ENCODE peak calls at places on chromosomes 11 and 22, in six cellular contexts. P, B, V, L, N and E are unnamed samples.

GRCh38 chr11:65069217-65069616 is 10.9 kb upstream of the NAALADL1 start:
- DNase-seq in P (no peak), B (no peak), V (no peak), L (no peak), N (no peak), E (no peak)

GRCh38 chr11:132072044-132072879 is 701.8 kb downstream of the NTM start:
- DNase-seq in P (no peak), B (peak), V (no peak), L (no peak), N (no peak), E (no peak)

GRCh38 chr11:12235945-12236743 is 125.8 kb downstream of the MICAL2 start:
- DNase-seq in P (peak), B (peak), V (peak), L (peak), N (no peak), E (no peak)

GRCh38 chr22:42930810-42931420 is 73.8 kb upstream of the ARFGAP3 start:
- DNase-seq in P (no peak), B (peak), V (no peak), L (no peak), N (no peak), E (no peak)

GRCh38 chr22:41976961-41977566 is 7.8 kb downstream of the SEPTIN3 start:
- DNase-seq in P (peak), B (peak), V (no peak), L (no peak), N (no peak), E (peak)

GRCh38 chr11:86624366-86624765 is 48.0 kb downstream of the ME3 start:
- DNase-seq in P (no peak), B (peak), V (no peak), L (no peak), N (no peak), E (no peak)

GRCh38 chr11:33942954-33943353 is 51.1 kb upstream of the LMO2 start:
- DNase-seq in P (no peak), B (peak), V (no peak), L (no peak), N (peak), E (peak)

GRCh38 chr11:45805305-45806071 is 539 bp downstream of the SLC35C1 start:
- DNase-seq in P (no peak), B (peak), V (peak), L (peak), N (peak), E (peak)

GRCh38 chr11:117678651-117679407 is 118.2 kb downstream of the DSCAML1 start:
- DNase-seq in P (no peak), B (no peak), V (no peak), L (no peak), N (no peak), E (peak)

GRCh38 chr11:6813651-6814050 is 14.2 kb upstream of the OR6A2 start:
- DNase-seq in P (no peak), B (no peak), V (no peak), L (no peak), N (no peak), E (no peak)

GRCh38 chr22:37043828-37044538 is 7.6 kb upstream of the KCTD17 start:
- DNase-seq in P (no peak), B (peak), V (peak), L (peak), N (peak), E (no peak)

GRCh38 chr11:62543680-62544444 is 2.7 kb downstream of the AHNAK start:
- DNase-seq in P (no peak), B (peak), V (no peak), L (no peak), N (peak), E (no peak)

GRCh38 chr11:82927264-82927880 is 25.8 kb downstream of the DDIAS start:
- DNase-seq in P (peak), B (peak), V (peak), L (no peak), N (no peak), E (no peak)

GRCh38 chr11:67390947-67391303 is 861 bp upstream of the RAD9A start:
- DNase-seq in P (no peak), B (no peak), V (no peak), L (no peak), N (no peak), E (no peak)

GRCh38 chr11:67391304-67392181 is at the start of gene RAD9A:
- DNase-seq in P (peak), B (peak), V (peak), L (peak), N (peak), E (peak)

GRCh38 chr11:67393437-67393836 is 1.7 kb downstream of the RAD9A start:
- DNase-seq in P (no peak), B (no peak), V (no peak), L (no peak), N (no peak), E (no peak)

GRCh38 chr11:67393990-67394389 is 2.2 kb downstream of the RAD9A start:
- DNase-seq in P (no peak), B (no peak), V (no peak), L (no peak), N (no peak), E (no peak)

GRCh38 chr11:67392182-67392715 is 463 bp downstream of the RAD9A start:
- DNase-seq in P (no peak), B (peak), V (no peak), L (no peak), N (no peak), E (no peak)
- H3K27ac ChIP-seq in P (peak), B (no peak), V (no peak), L (peak), N (peak), E (peak)

GRCh38 chr22:39960791-39961746 is 872 bp downstream of the TMA7B start:
- DNase-seq in P (no peak), B (peak), V (no peak), L (no peak), N (no peak), E (no peak)

GRCh38 chr22:39956932-39957664 is 3.1 kb upstream of the TMA7B start:
- DNase-seq in P (no peak), B (no peak), V (no peak), L (no peak), N (no peak), E (no peak)

GRCh38 chr22:39958009-39958711 is 2.0 kb upstream of the TMA7B start:
- DNase-seq in P (no peak), B (no peak), V (no peak), L (no peak), N (no peak), E (no peak)

GRCh38 chr22:39959640-39960447 is at the start of gene TMA7B:
- DNase-seq in P (no peak), B (peak), V (no peak), L (peak), N (no peak), E (no peak)

GRCh38 chr22:39958916-39959639 is 1.1 kb upstream of the TMA7B start:
- DNase-seq in P (no peak), B (no peak), V (peak), L (no peak), N (no peak), E (no peak)
- H3K27ac ChIP-seq in P (peak), B (no peak), V (no peak), L (no peak), N (no peak), E (no peak)

DNA sequence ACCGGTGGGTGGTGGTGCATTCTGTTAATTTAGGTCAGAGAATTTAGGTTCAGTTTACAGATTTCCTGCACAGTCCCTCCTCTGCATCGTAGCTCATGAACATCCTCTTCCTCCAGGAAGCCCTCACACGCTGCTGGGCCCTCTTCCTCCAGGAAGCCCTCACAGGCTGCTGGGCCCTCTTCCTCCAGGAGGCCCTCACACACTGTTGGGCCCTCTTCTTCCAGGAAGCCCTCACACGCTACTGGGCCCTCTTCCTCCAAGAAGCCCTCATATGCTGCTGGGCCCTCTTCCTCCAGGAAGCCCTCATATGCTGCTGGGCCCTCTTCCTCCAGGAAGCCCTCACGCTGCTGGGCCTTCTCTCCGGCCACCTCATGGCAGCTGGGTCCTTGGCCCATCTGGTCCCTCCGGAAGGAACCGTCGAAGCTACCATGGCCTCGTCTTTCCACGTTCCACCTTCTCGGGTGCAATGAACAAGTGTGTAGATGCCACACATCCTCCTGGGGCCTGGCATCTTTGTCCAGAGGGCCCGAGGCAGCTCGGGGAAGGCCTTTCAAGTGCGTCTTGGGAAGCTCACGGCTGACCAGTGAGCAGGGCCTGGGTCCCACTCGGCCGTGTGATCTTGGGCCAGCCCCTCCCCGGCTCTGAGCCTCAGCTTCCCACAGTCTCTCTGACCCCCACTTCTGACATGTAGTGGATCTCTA is 58.9 kb upstream of the PPARA start:
- DNase-seq in P (no peak), B (no peak), V (no peak), L (no peak), N (peak), E (no peak)
- H3K27ac ChIP-seq in P (no peak), B (peak), V (no peak), L (peak), N (peak), E (peak)

GRCh38 chr11:92227233-92227593 is 2.6 kb downstream of the FAT3 start:
- DNase-seq in P (no peak), B (no peak), V (no peak), L (no peak), N (no peak), E (no peak)
- H3K27ac ChIP-seq in P (no peak), B (no peak), V (no peak), L (no peak), N (no peak), E (no peak)

DNA sequence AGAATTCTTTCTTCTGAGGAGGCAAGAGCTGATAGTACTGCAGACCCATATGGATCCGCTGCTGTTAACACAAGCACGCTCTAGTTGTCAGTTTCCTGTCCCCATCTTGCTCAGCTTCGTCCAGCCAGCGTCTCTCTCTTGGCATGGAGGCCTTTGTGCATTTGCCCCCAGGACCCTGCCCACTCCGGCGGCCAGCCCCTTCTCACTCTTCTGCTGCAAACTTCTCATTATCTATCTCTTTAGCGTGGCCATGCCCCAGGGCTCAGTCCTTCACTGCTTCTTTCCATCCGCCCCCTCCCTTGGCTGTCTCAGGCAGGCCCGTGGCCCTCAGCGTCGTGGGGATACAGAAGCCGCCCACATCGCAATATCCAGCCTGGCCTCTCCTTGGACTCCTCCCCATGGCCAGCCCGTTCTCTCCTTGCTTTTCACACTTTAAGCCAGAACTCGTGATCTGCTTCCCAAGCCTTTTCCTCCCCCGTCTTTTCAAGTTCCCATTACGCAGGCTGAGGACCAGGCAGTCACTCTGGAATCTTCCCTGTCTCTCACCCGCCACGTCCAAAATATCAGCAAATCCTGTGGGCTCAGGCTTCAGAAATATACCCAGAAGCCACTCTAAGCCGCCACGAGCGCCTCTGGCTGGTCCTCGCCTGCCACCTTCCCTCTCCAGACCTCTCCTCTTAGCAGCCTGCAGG is 64.3 kb downstream of the LRRC32 start:
- DNase-seq in P (no peak), B (peak), V (no peak), L (peak), N (peak), E (no peak)
- H3K27ac ChIP-seq in P (no peak), B (peak), V (no peak), L (no peak), N (peak), E (no peak)

DNA sequence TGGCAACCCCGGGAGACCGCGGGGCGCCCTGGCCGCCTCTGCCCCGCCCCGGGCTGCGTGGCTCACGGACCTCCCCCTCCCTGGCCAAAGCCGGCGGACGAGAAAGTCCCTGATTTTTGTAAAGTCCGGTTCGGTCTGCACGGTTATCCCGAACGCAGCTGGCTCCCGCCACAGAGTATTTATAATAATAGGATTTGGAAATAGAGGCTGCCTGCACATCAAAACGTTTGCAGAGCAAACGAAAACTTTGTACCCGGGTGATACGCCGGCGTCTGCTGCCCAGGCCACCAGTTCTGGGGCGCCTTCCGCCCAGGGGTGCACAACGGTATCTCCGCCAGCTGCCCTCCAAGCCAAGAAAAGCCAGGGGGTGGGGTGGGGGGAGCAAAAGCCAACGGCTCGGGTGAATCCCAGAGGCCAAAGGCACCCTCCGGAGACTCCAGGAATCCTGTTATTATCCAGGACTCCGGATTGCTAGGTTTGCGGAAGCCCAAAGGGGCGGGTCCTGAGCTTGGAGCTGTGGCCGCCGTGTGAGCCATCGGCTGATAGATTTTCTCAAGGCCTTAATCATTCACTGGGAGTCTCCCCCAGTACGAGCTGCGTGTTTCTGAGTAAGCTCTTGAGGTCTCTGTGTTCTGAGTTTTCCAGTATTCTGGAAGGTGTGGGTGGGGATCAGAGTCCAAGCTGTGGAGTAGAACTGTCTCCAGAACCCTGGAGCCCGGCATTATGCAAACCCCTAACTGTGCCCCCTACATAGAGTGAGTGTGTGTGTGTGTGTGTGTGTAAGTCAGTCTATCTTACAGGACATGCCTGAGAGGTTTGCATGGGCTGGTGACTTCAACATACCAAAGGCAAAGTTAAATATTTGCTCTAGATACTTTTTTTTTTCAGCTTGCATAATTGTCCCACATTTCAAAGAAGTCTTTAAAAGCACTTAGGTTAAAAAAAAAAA is 679 bp upstream of the SHANK2 start:
- DNase-seq in P (no peak), B (peak), V (peak), L (peak), N (no peak), E (no peak)
- H3K27ac ChIP-seq in P (no peak), B (no peak), V (no peak), L (no peak), N (peak), E (no peak)